ENCODE peak calls at places on chromosomes 16 and 17, in five cellular contexts. V is activated T-helper 1 cell treated with anti-CD3 and anti-CD28 coated beads, Interleukin-2, amount 50 U/mL, for 16 hours; N is amniotic stem cell; Y is activated T-cell treated with anti-CD3 and anti-CD28 coated beads, Interleukin-2, amount 50 U/mL, for 1 hour; T is lung microvascular endothelial cell. G is an unnamed sample.

GRCh38 chr17:14373587-14374259 is 72.8 kb downstream of the HS3ST3B1 start:
- DNase-seq in V (no peak), N (no peak), Y (no peak), T (no peak), G (no peak)

GRCh38 chr17:17537311-17538099 is 41.3 kb upstream of the RASD1 start:
- DNase-seq in V (no peak), N (no peak), Y (no peak), T (no peak), G (no peak)

GRCh38 chr16:15533386-15533785 is 99.0 kb downstream of the BMERB1 start:
- DNase-seq in V (no peak), N (no peak), Y (no peak), T (no peak), G (no peak)

GRCh38 chr16:46745594-46745993 is 2.5 kb downstream of the MYLK3 start:
- DNase-seq in V (no peak), N (no peak), Y (no peak), T (no peak), G (no peak)

GRCh38 chr16:77414752-77415231 is 20.0 kb downstream of the ADAMTS18 start:
- DNase-seq in V (no peak), N (no peak), Y (no peak), T (no peak), G (no peak)

GRCh38 chr16:10519297-10519696 is 61.1 kb downstream of the EMP2 start:
- DNase-seq in V (no peak), N (no peak), Y (no peak), T (no peak), G (no peak)

GRCh38 chr17:80386341-80386740 is 28.6 kb upstream of the ENDOV start:
- DNase-seq in V (no peak), N (no peak), Y (peak), T (no peak), G (peak)

GRCh38 chr17:19003966-19004600 is 481 bp downstream of the FAM83G start:
- DNase-seq in V (peak), N (no peak), Y (peak), T (peak), G (peak)

GRCh38 chr16:24789881-24790280 is 55.9 kb upstream of the SLC5A11 start:
- DNase-seq in V (no peak), N (no peak), Y (no peak), T (no peak), G (no peak)

GRCh38 chr17:77404812-77405581 is 264.2 kb downstream of the SEC14L1 start:
- DNase-seq in V (peak), N (no peak), Y (peak), T (peak), G (no peak)

GRCh38 chr16:17002557-17002956 is 468.2 kb downstream of the XYLT1 start:
- DNase-seq in V (no peak), N (no peak), Y (no peak), T (no peak), G (no peak)

GRCh38 chr16:12551946-12552345 is 251.7 kb downstream of the CPPED1 start:
- DNase-seq in V (no peak), N (no peak), Y (no peak), T (no peak), G (no peak)

GRCh38 chr16:11402051-11402744 is 56.9 kb downstream of the RMI2 start:
- DNase-seq in V (no peak), N (no peak), Y (no peak), T (no peak), G (no peak)

GRCh38 chr17:49016775-49017463 is 19.7 kb downstream of the IGF2BP1 start:
- DNase-seq in V (no peak), N (peak), Y (no peak), T (peak), G (no peak)

GRCh38 chr16:10809706-10810105 is 8.9 kb downstream of the TVP23A start:
- DNase-seq in V (no peak), N (no peak), Y (no peak), T (no peak), G (no peak)

GRCh38 chr16:68681038-68681437 is 35.9 kb downstream of the CDH3 start:
- DNase-seq in V (no peak), N (no peak), Y (no peak), T (no peak), G (no peak)

GRCh38 chr17:54968954-54969400 is 412 bp downstream of the STXBP4 start:
- DNase-seq in V (no peak), N (peak), Y (no peak), T (peak), G (no peak)

G was measured in Caco-2.